ENCODE peak calls at places on chromosome 1, in five cellular contexts. X is colonic mucosa, N is fibroblast of lung, F is neuronal stem cell, L is H9. S is an unnamed sample. For H3K9me3, the result is how much of the 10 kb centered on the place peaks cover.

GRCh38 chr1:77976433-77977076 is 2.3 kb downstream of the FUBP1 start:
- DNase-seq in X (no peak), N (no peak), F (no peak), L (no peak), S (no peak)

GRCh38 chr1:79874289-79874688 is 867.8 kb upstream of the ADGRL4 start:
- DNase-seq in X (no peak), N (peak), F (no peak), L (no peak), S (no peak)

GRCh38 chr1:61234582-61234909 is 152.2 kb downstream of the NFIA start:
- DNase-seq in X (no peak), N (no peak), F (no peak), L (no peak), S (no peak)

GRCh38 chr1:44616991-44617702 is 57.1 kb downstream of the TMEM53 start:
- DNase-seq in X (no peak), N (peak), F (no peak), L (no peak), S (no peak)

GRCh38 chr1:118113261-118113660 is 71.8 kb downstream of the SPAG17 start:
- DNase-seq in X (no peak), N (peak), F (no peak), L (no peak), S (no peak)

GRCh38 chr1:183277821-183278735 is 92.0 kb downstream of the LAMC2 start:
- DNase-seq in X (no peak), N (peak), F (no peak), L (no peak), S (no peak)

GRCh38 chr1:71660417-71660816 is 579.6 kb upstream of the ZRANB2 start:
- DNase-seq in X (no peak), N (peak), F (no peak), L (no peak), S (no peak)

GRCh38 chr1:192949783-192950182 is 109.4 kb downstream of the UCHL5 start:
- DNase-seq in X (no peak), N (no peak), F (no peak), L (no peak), S (no peak)

GRCh38 chr1:235442788-235443429 is 61.3 kb downstream of the B3GALNT2 start:
- DNase-seq in X (no peak), N (peak), F (no peak), L (no peak), S (no peak)

GRCh38 chr1:81174811-81175476 is 625.8 kb upstream of the ADGRL2 start:
- DNase-seq in X (no peak), N (peak), F (no peak), L (no peak), S (no peak)

GRCh38 chr1:76901158-76901767 is 34.0 kb downstream of the ST6GALNAC5 start:
- DNase-seq in X (no peak), N (peak), F (peak), L (peak), S (peak)

GRCh38 chr1:177753655-177754054 is 216.2 kb downstream of the SEC16B start:
- DNase-seq in X (no peak), N (no peak), F (no peak), L (no peak), S (no peak)

GRCh38 chr1:162663086-162663485 is 30.8 kb downstream of the DDR2 start:
- DNase-seq in X (no peak), N (peak), F (no peak), L (no peak), S (no peak)

GRCh38 chr1:109386054-109386717 is 11.5 kb downstream of the SORT1 start:
- DNase-seq in X (no peak), N (no peak), F (no peak), L (no peak), S (no peak)

GRCh38 chr1:51314974-51315373 is 15.4 kb downstream of the TTC39A start:
- DNase-seq in X (peak), N (no peak), F (no peak), L (no peak), S (no peak)

GRCh38 chr1:21200767-21201166 is 24.1 kb upstream of the EIF4G3 start:
- DNase-seq in X (no peak), N (peak), F (no peak), L (no peak), S (no peak)

GRCh38 chr1:17470021-17470799 is 30.7 kb upstream of the RCC2 start:
- DNase-seq in X (no peak), N (no peak), F (no peak), L (peak), S (no peak)

GRCh38 chr1:2783435-2784397 is 17.8 kb downstream of the TTC34 start:
- DNase-seq in X (peak), N (no peak), F (no peak), L (no peak), S (no peak)

GRCh38 chr1:13623021-13623637 is 39.5 kb downstream of the PDPN start:
- DNase-seq in X (no peak), N (no peak), F (no peak), L (no peak), S (no peak)

GRCh38 chr1:5885471-5886139 is 106.6 kb downstream of the NPHP4 start:
- DNase-seq in X (no peak), N (no peak), F (no peak), L (no peak), S (no peak)

GRCh38 chr1:209526137-209526536 is 57.4 kb upstream of the CAMK1G start:
- DNase-seq in X (no peak), N (no peak), F (no peak), L (no peak), S (no peak)

GRCh38 chr1:20426923-20427322 is 59.1 kb downstream of the CAMK2N1 start:
- DNase-seq in X (no peak), N (peak), F (no peak), L (peak), S (no peak)

GRCh38 chr1:109425902-109426277 is 358 bp downstream of the PSMA5 start:
- DNase-seq in X (peak), N (peak), F (no peak), L (no peak), S (peak)

GRCh38 chr1:18712254-18712605 is 81.6 kb downstream of the PAX7 start:
- DNase-seq in X (no peak), N (no peak), F (no peak), L (no peak), S (no peak)

GRCh38 chr1:18710002-18710401 is 79.4 kb downstream of the PAX7 start:
- DNase-seq in X (no peak), N (no peak), F (no peak), L (no peak), S (no peak)

GRCh38 chr1:18711003-18711402 is 80.4 kb downstream of the PAX7 start:
- DNase-seq in X (no peak), N (no peak), F (no peak), L (no peak), S (no peak)

GRCh38 chr1:18714404-18715175 is 83.9 kb downstream of the PAX7 start:
- DNase-seq in X (no peak), N (no peak), F (no peak), L (no peak), S (no peak)

GRCh38 chr1:18711561-18712253 is 81.1 kb downstream of the PAX7 start:
- DNase-seq in X (no peak), N (no peak), F (no peak), L (no peak), S (no peak)
- H3K9ac ChIP-seq in X (no peak), N (no peak), F (peak), L (no peak), S (no peak)

GRCh38 chr1:48250572-48250971 is 28.1 kb downstream of the SLC5A9 start:
- DNase-seq in X (peak), N (no peak), F (no peak), L (no peak), S (no peak)

GRCh38 chr1:48249868-48250267 is 27.4 kb downstream of the SLC5A9 start:
- DNase-seq in X (peak), N (no peak), F (no peak), L (no peak), S (no peak)

GRCh38 chr1:48251858-48252257 is 29.3 kb downstream of the SLC5A9 start:
- DNase-seq in X (no peak), N (no peak), F (no peak), L (no peak), S (no peak)

GRCh38 chr1:48254254-48254653 is 31.7 kb downstream of the SLC5A9 start:
- DNase-seq in X (no peak), N (no peak), F (no peak), L (no peak), S (no peak)

GRCh38 chr1:48251323-48251722 is 28.8 kb downstream of the SLC5A9 start:
- DNase-seq in X (no peak), N (no peak), F (no peak), L (no peak), S (no peak)
- H3K27ac ChIP-seq in X (no peak), N (no peak), F (no peak), L (no peak), S (no peak)

GRCh38 chr1:150106331-150106730 is 38.8 kb downstream of the VPS45 start:
- DNase-seq in X (no peak), N (peak), F (no peak), L (no peak), S (no peak)
- H3K9me3 ChIP-seq in X (under half), N (under half), F (under half), L (under half), S (under half)

GRCh38 chr1:207084701-207085180 is 3.9 kb upstream of the C4BPB start:
- DNase-seq in X (peak), N (peak), F (peak), L (peak), S (peak)
- H3K9ac ChIP-seq in X (no peak), N (no peak), F (no peak), L (no peak), S (no peak)

GRCh38 chr1:147768582-147768981 is 8.2 kb upstream of the GJA5 start:
- DNase-seq in X (no peak), N (no peak), F (no peak), L (no peak), S (no peak)

GRCh38 chr1:147772540-147772939 is 12.1 kb upstream of the GJA5 start:
- DNase-seq in X (no peak), N (no peak), F (no peak), L (no peak), S (no peak)

GRCh38 chr1:147769107-147769506 is 8.7 kb upstream of the GJA5 start:
- DNase-seq in X (no peak), N (no peak), F (no peak), L (no peak), S (no peak)

GRCh38 chr1:147773215-147773715 is 12.9 kb upstream of the GJA5 start:
- DNase-seq in X (no peak), N (no peak), F (no peak), L (peak), S (no peak)

GRCh38 chr1:147771216-147772125 is 11.1 kb upstream of the GJA5 start:
- DNase-seq in X (no peak), N (no peak), F (no peak), L (no peak), S (peak)
- H3K27ac ChIP-seq in X (no peak), N (no peak), F (no peak), L (no peak), S (no peak)

GRCh38 chr1:35282172-35282571 is 13.7 kb downstream of the ZMYM4 start:
- DNase-seq in X (no peak), N (no peak), F (no peak), L (no peak), S (no peak)
- H3K9me3 ChIP-seq in X (under half), N (under half), F (half or more), L (under half), S (under half)

GRCh38 chr1:155741908-155742307 is 53.0 kb downstream of the DAP3 start:
- DNase-seq in X (no peak), N (no peak), F (no peak), L (no peak), S (no peak)

GRCh38 chr1:155740995-155741394 is 52.1 kb downstream of the DAP3 start:
- DNase-seq in X (no peak), N (no peak), F (no peak), L (no peak), S (no peak)

GRCh38 chr1:155744711-155745283 is 55.9 kb downstream of the DAP3 start:
- DNase-seq in X (no peak), N (no peak), F (no peak), L (no peak), S (no peak)
- H3K9ac ChIP-seq in X (peak), N (peak), F (no peak), L (peak), S (peak)

GRCh38 chr1:223041481-223041880 is 101.6 kb downstream of the TLR5 start:
- DNase-seq in X (no peak), N (no peak), F (no peak), L (no peak), S (no peak)

GRCh38 chr1:223045164-223045957 is 97.7 kb downstream of the TLR5 start:
- DNase-seq in X (no peak), N (no peak), F (no peak), L (no peak), S (no peak)

GRCh38 chr1:223048026-223048425 is 95.0 kb downstream of the TLR5 start:
- DNase-seq in X (no peak), N (no peak), F (no peak), L (no peak), S (no peak)

GRCh38 chr1:223046011-223046410 is 97.0 kb downstream of the TLR5 start:
- DNase-seq in X (no peak), N (no peak), F (no peak), L (no peak), S (no peak)
- H3K27ac ChIP-seq in X (no peak), N (no peak), F (no peak), L (no peak), S (no peak)

S was measured in Karpas-422.